ENCODE peak calls at places on chromosomes 12 and 14, in eight cellular contexts. Z is ascending aorta, M is astrocyte of the spinal cord, W is lung, S is GM06990, J is cardiac muscle cell, P is tibial artery, O is left ventricle myocardium inferior. B is an unnamed sample.

GRCh38 chr12:91140660-91141045 is 29.4 kb upstream of the LUM start:
- DNase-seq in Z (no peak), M (no peak), W (no peak), S (no peak), J (peak; percentile 69), P (no peak), O (no peak), B (no peak)

GRCh38 chr14:36478782-36479181 is 41.2 kb downstream of the NKX2-1 start:
- DNase-seq in Z (no peak), M (no peak), W (no peak), S (no peak), J (no peak), P (no peak), O (no peak), B (no peak)

GRCh38 chr12:11635341-11635740 is 14.1 kb upstream of the ETV6 start:
- DNase-seq in Z (no peak), M (no peak), W (no peak), S (no peak), J (no peak), P (no peak), O (no peak), B (no peak)

GRCh38 chr14:22887990-22888378 is 5.0 kb downstream of the REM2 start:
- DNase-seq in Z (no peak), M (no peak), W (no peak), S (peak; percentile 81), J (no peak), P (peak; percentile 53), O (no peak), B (peak; percentile 69)

GRCh38 chr12:84124211-84124610 is 788.4 kb downstream of the SLC6A15 start:
- DNase-seq in Z (no peak), M (no peak), W (no peak), S (no peak), J (no peak), P (no peak), O (no peak), B (no peak)

GRCh38 chr12:116502989-116503496 is 56.1 kb upstream of the MAP1LC3B2 start:
- DNase-seq in Z (no peak), M (no peak), W (peak; percentile 57), S (no peak), J (no peak), P (no peak), O (no peak), B (no peak)

GRCh38 chr14:89504602-89505320 is 87.7 kb upstream of the FOXN3 start:
- DNase-seq in Z (no peak), M (peak; percentile 82), W (peak; percentile 32), S (no peak), J (peak; percentile 50), P (no peak), O (no peak), B (peak; percentile 31)

GRCh38 chr12:28569698-28570411 is 379.6 kb downstream of the CCDC91 start:
- DNase-seq in Z (no peak), M (peak; percentile 32), W (no peak), S (no peak), J (peak; percentile 74), P (no peak), O (no peak), B (no peak)

GRCh38 chr14:103296987-103297386 is 37.0 kb upstream of the EIF5 start:
- DNase-seq in Z (no peak), M (no peak), W (no peak), S (no peak), J (no peak), P (peak; percentile 42), O (no peak), B (no peak)

GRCh38 chr12:104286538-104287482 is 16.7 kb upstream of the EID3 start:
- DNase-seq in Z (peak; percentile 86), M (peak; percentile 97), W (peak; percentile 94), S (peak; percentile 94), J (peak; percentile 99), P (peak; percentile 97), O (peak; percentile 94), B (peak; percentile 90)
- TF ChIP-seq CTCF in Z (no peak), M (no peak), W (no peak), S (no peak), J (no peak), P (no peak), O (no peak), B (no peak)

DNA sequence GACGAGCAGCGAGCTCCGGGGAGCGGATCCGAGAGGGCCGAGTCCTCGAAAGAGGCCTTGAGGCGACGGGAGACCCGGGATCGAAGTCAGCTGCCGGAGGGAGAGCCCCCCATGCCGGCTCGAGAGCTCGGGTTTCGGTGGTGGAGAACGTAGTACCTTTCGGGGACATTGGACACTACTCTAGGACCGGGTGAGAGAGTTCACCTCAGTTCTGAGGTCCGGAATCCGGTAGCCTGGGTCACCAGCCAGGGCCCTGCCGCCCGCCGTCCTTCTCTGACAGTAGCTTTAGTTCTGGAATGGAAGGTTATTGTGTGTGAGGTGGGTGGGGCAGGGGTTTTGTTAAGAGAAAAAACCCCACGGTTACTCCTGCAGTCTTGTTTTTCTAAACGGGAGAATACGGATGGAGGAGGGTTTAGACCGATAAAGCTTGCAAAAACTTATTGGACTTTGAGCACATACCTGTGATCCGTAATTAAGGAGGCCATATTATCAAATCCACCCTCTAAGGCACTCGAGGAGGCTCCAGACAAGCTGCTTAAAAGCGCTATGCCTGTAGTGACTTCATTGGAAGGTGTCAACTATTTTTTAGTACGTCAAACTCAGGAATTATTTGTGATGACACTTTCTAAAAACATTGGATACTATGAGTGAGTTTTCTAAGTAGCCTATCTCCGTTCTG is 765 bp downstream of the SCYL2 start:
- DNase-seq in Z (no peak), M (peak; percentile 43), W (peak; percentile 35), S (no peak), J (peak; percentile 36), P (no peak), O (no peak), B (peak; percentile 29)
- TF ChIP-seq CTCF in Z (no peak), M (no peak), W (no peak), S (no peak), J (no peak), P (no peak), O (no peak), B (no peak)

DNA sequence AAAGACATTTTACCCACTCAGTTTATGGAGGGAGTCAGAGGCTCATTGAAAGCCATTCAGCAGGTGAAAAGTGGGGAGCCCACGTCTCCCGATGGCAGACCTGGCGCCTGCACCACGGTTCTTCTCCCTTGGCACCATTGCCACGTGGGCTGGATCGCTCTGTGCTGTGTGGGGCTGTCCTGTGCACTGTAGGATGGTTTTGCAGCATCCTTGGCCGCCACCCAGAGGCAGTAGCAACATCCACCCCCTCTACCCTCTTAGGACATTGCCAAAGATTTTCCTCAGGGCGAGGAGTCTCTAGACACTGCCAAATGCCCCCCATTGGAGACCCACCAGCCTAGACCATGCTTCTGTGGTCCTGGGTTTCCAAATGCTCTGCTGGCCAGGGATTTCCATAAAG is 60.2 kb downstream of the SYNE3 start:
- DNase-seq in Z (no peak), M (no peak), W (no peak), S (no peak), J (no peak), P (no peak), O (no peak), B (no peak)
- TF ChIP-seq CTCF in Z (no peak), M (no peak), W (no peak), S (no peak), J (no peak), P (no peak), O (no peak), B (no peak)

GRCh38 chr12:59429766-59430165 is 166.1 kb upstream of the SLC16A7 start:
- DNase-seq in Z (no peak), M (peak; percentile 18), W (no peak), S (no peak), J (no peak), P (no peak), O (no peak), B (no peak)

GRCh38 chr12:59431266-59431665 is 164.6 kb upstream of the SLC16A7 start:
- DNase-seq in Z (no peak), M (no peak), W (no peak), S (no peak), J (peak; percentile 26), P (no peak), O (no peak), B (no peak)

GRCh38 chr12:59432057-59432456 is 163.8 kb upstream of the SLC16A7 start:
- DNase-seq in Z (no peak), M (no peak), W (no peak), S (no peak), J (no peak), P (no peak), O (no peak), B (no peak)
- TF ChIP-seq CTCF in Z (no peak), M (no peak), W (no peak), S (no peak), J (no peak), P (no peak), O (no peak), B (no peak)

GRCh38 chr14:69518341-69519101 is 34.0 kb downstream of the PLEKHD1 start:
- DNase-seq in Z (no peak), M (no peak), W (peak; percentile 65), S (no peak), J (no peak), P (no peak), O (no peak), B (no peak)
- TF ChIP-seq CTCF in Z (no peak), M (no peak), W (no peak), S (no peak), J (no peak), P (no peak), O (no peak), B (no peak)

GRCh38 chr14:33114331-33114730 is 175.7 kb downstream of the NPAS3 start:
- DNase-seq in Z (no peak), M (no peak), W (no peak), S (no peak), J (no peak), P (no peak), O (no peak), B (no peak)
- TF ChIP-seq CTCF in Z (no peak), M (no peak), W (no peak), S (no peak), J (no peak), P (no peak), O (no peak), B (no peak)

DNA sequence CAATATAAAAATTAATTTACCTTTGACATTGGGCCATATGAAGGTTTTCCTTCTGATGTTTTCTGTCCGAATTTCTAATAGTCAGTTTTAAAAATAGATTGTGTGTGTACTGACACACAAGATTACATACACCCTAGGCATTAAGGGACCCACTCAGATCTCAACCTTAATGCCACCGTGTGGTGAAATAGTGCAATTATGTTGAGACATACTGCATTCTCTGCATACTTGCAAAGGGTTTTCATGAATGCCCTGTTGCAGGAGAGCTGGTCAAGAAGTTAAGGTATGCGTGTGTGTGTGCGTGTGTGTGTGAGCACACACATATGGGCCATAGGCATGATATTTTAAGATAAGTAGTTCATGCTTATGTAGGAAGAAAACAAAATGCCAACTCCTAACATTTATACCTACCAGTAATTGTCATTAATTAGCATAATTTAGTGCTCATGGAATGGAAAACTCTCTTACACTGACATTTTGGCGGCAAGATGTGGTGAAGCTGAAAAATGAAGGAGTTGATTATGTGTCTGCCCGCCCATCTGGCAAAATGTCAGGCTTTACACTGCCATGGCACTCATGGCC is 58.8 kb downstream of the PIK3C2G start:
- DNase-seq in Z (no peak), M (peak; percentile 75), W (no peak), S (no peak), J (peak; percentile 86), P (no peak), O (no peak), B (peak; percentile 33)
- TF ChIP-seq CTCF in Z (peak; percentile 19), M (peak; percentile 61), W (no peak), S (peak; percentile 30), J (peak; percentile 57), P (peak; percentile 12), O (peak; percentile 62), B (peak; percentile 38)